ENCODE peak calls at places on chromosomes 11 and 22, in eight cellular contexts. U, D, F, R, Q, Z, E and W are unnamed samples.

GRCh38 chr11:57313071-57313787 is 11.5 kb downstream of the TNKS1BP1 start:
- DNase-seq in Q (no peak), E (no peak), Z (no peak), U (no peak), D (no peak), F (peak; percentile 57), R (no peak), W (no peak)

GRCh38 chr11:2481253-2481652 is 36.4 kb downstream of the KCNQ1 start:
- DNase-seq in Q (no peak), R (no peak), U (no peak), E (no peak), Z (no peak), D (no peak), F (no peak), W (no peak)

GRCh38 chr22:47588583-47588970 is 826.1 kb downstream of the TBC1D22A start:
- DNase-seq in F (no peak), Q (peak; percentile 26), Z (no peak), U (no peak), D (no peak), R (no peak), E (no peak), W (no peak)

GRCh38 chr11:102458531-102458930 is 6.0 kb upstream of the TMEM123 start:
- DNase-seq in U (no peak), R (no peak), D (no peak), F (no peak), Z (peak; percentile 56), E (no peak), Q (no peak), W (no peak)

GRCh38 chr22:43723816-43724215 is 88.3 kb downstream of the EFCAB6 start:
- DNase-seq in E (no peak), D (peak; percentile 33), F (no peak), U (no peak), Q (peak; percentile 3), R (no peak), Z (no peak), W (no peak)

GRCh38 chr22:35177811-35178210 is 79.5 kb upstream of the HMGXB4 start:
- DNase-seq in E (peak; percentile 54), Z (no peak), R (no peak), D (no peak), F (no peak), U (no peak), Q (no peak), W (no peak)

GRCh38 chr22:45318558-45319318 is 9.0 kb downstream of the FAM118A start:
- DNase-seq in E (peak; percentile 20), F (no peak), D (no peak), Z (no peak), U (no peak), R (no peak), Q (no peak), W (peak; percentile 10)

GRCh38 chr11:19777032-19777341 is 64.3 kb downstream of the NAV2 start:
- DNase-seq in F (peak; percentile 71), D (peak; percentile 62), E (no peak), U (no peak), R (no peak), Z (no peak), Q (peak; percentile 4), W (no peak)

GRCh38 chr11:60871378-60872061 is 4.2 kb downstream of the ZP1 start:
- DNase-seq in D (peak; percentile 56), E (no peak), Q (no peak), U (no peak), F (no peak), Z (no peak), R (no peak), W (no peak)

GRCh38 chr11:14454861-14455632 is 44.6 kb downstream of the COPB1 start:
- DNase-seq in Q (peak; percentile 55), R (peak; percentile 75), U (no peak), F (no peak), Z (peak; percentile 49), D (peak; percentile 65), E (peak; percentile 54), W (peak; percentile 39)

GRCh38 chr11:9267680-9268079 is 2.5 kb upstream of the DENND5A start:
- DNase-seq in R (no peak), Z (no peak), D (no peak), F (no peak), E (peak; percentile 38), U (no peak), Q (no peak), W (no peak)

GRCh38 chr22:25702046-25702445 is 39.9 kb upstream of the MYO18B start:
- DNase-seq in U (no peak), D (peak; percentile 36), Z (no peak), R (peak; percentile 69), E (no peak), F (no peak), Q (peak; percentile 11), W (peak; percentile 30)

GRCh38 chr11:110716361-110716760 is 4.1 kb upstream of the ARHGAP20 start:
- DNase-seq in D (peak; percentile 76), E (no peak), Q (no peak), F (no peak), Z (no peak), R (no peak), U (no peak), W (no peak)

GRCh38 chr11:47143322-47143721 is 33.4 kb downstream of the ARFGAP2 start:
- DNase-seq in U (no peak), Z (peak; percentile 75), Q (peak; percentile 55), R (no peak), D (peak; percentile 91), E (no peak), F (peak; percentile 65), W (no peak)

GRCh38 chr11:82988936-82989627 is 82.6 kb downstream of the RAB30 start:
- DNase-seq in U (no peak), Q (no peak), Z (no peak), E (no peak), D (no peak), R (no peak), F (peak; percentile 37), W (peak; percentile 45)
- H2AFZ ChIP-seq in U (no peak overlapping the region), Q (no peak overlapping the region), Z (no peak overlapping the region), E (no peak overlapping the region), D (no peak overlapping the region), R (no peak overlapping the region), F (no peak overlapping the region), W (no peak overlapping the region)

GRCh38 chr11:128420943-128421342 is 166.4 kb downstream of the ETS1 start:
- DNase-seq in Z (no peak), D (peak; percentile 93), Q (no peak), E (no peak), F (no peak), R (no peak), U (no peak), W (no peak)
- H3K9me2 ChIP-seq in Z (no peaks in the 10 kb centered on the region), D (no peaks in the 10 kb centered on the region), Q (no peaks in the 10 kb centered on the region), E (no peaks in the 10 kb centered on the region), F (no peaks in the 10 kb centered on the region), R (no peaks in the 10 kb centered on the region), U (no peaks in the 10 kb centered on the region), W (no peaks in the 10 kb centered on the region)

GRCh38 chr22:17780741-17781318 is 6.6 kb upstream of the BID start:
- DNase-seq in D (no peak), E (no peak), Q (no peak), R (no peak), F (no peak), U (no peak), Z (no peak), W (no peak)
- H2AFZ ChIP-seq in D (no peak overlapping the region), E (no peak overlapping the region), Q (no peak overlapping the region), R (no peak overlapping the region), F (no peak overlapping the region), U (no peak overlapping the region), Z (no peak overlapping the region), W (no peak overlapping the region)

GRCh38 chr11:65395961-65396530 is 9.6 kb downstream of the FRMD8 start:
- DNase-seq in Q (no peak), U (no peak), Z (no peak), F (no peak), R (no peak), E (no peak), D (no peak), W (no peak)

GRCh38 chr11:65392899-65393298 is 6.5 kb downstream of the FRMD8 start:
- DNase-seq in Z (no peak), Q (no peak), R (no peak), U (no peak), D (no peak), F (no peak), E (no peak), W (no peak)

GRCh38 chr11:65393513-65394079 is 7.2 kb downstream of the FRMD8 start:
- DNase-seq in F (no peak), Z (no peak), R (no peak), D (no peak), E (no peak), Q (no peak), U (no peak), W (no peak)

GRCh38 chr11:65392186-65392829 is 5.9 kb downstream of the FRMD8 start:
- DNase-seq in R (no peak), Z (no peak), D (no peak), U (no peak), F (no peak), E (no peak), Q (no peak), W (no peak)

GRCh38 chr11:65394125-65394536 is 7.7 kb downstream of the FRMD8 start:
- DNase-seq in Q (no peak), F (no peak), E (no peak), U (no peak), Z (no peak), D (no peak), R (no peak), W (no peak)
- H3K9me2 ChIP-seq in Q (no peaks in the 10 kb centered on the region), F (no peaks in the 10 kb centered on the region), E (no peaks in the 10 kb centered on the region), U (no peaks in the 10 kb centered on the region), Z (no peaks in the 10 kb centered on the region), D (no peaks in the 10 kb centered on the region), R (no peaks in the 10 kb centered on the region), W (no peaks in the 10 kb centered on the region)

GRCh38 chr11:105033344-105033743 is 1.6 kb downstream of the CASP1 start:
- DNase-seq in E (no peak), F (no peak), R (no peak), U (no peak), Q (no peak), Z (no peak), D (no peak), W (no peak)
- H2AFZ ChIP-seq in E (no peak overlapping the region), F (no peak overlapping the region), R (no peak overlapping the region), U (no peak overlapping the region), Q (no peak overlapping the region), Z (peak overlapping the region; percentile 24), D (no peak overlapping the region), W (no peak overlapping the region)